ENCODE peak calls at places on chromosomes 12 and 14, in eight cellular contexts. A is PC-9, E is uterus, O is dorsolateral prefrontal cortex, Z is small intestine, T is A549, G is cardiac muscle cell, C is tibial artery. B is an unnamed sample.

GRCh38 chr12:96886998-96887677 is 19.9 kb upstream of the NEDD1 start:
- DNase-seq in A (no peak), Z (no peak), G (peak), C (no peak), E (peak), O (no peak), T (no peak), B (no peak)

GRCh38 chr14:51612449-51612848 is 39.3 kb upstream of the FRMD6 start:
- DNase-seq in Z (no peak), E (no peak), O (no peak), A (no peak), T (no peak), C (no peak), G (no peak), B (no peak)

GRCh38 chr12:102571889-102572288 is 91.5 kb upstream of the IGF1 start:
- DNase-seq in O (no peak), Z (no peak), E (no peak), T (no peak), A (no peak), G (no peak), C (no peak), B (no peak)

GRCh38 chr12:6038160-6038559 is 86.3 kb downstream of the VWF start:
- DNase-seq in O (peak), A (peak), Z (peak), C (no peak), E (no peak), T (peak), G (peak), B (peak)

GRCh38 chr12:31508436-31509150 is 82.3 kb downstream of the DENND5B start:
- DNase-seq in E (no peak), C (no peak), O (no peak), Z (no peak), A (no peak), T (no peak), G (no peak), B (no peak)

GRCh38 chr12:79933580-79934264 is 1.2 kb downstream of the PPP1R12A start:
- DNase-seq in E (no peak), T (no peak), A (no peak), G (peak), O (no peak), C (no peak), Z (peak), B (no peak)

GRCh38 chr14:72692678-72693077 is 201.2 kb downstream of the DPF3 start:
- DNase-seq in G (peak), T (no peak), A (no peak), C (no peak), O (no peak), E (no peak), Z (peak), B (no peak)

GRCh38 chr14:73273799-73274198 is 36.5 kb downstream of the PAPLN start:
- DNase-seq in G (no peak), T (no peak), C (no peak), E (no peak), O (no peak), A (no peak), Z (no peak), B (no peak)

GRCh38 chr14:75450381-75451276 is 22.8 kb downstream of the JDP2 start:
- DNase-seq in Z (peak), O (no peak), G (no peak), C (no peak), A (peak), T (no peak), E (peak), B (peak)

GRCh38 chr14:94129758-94130414 is 482 bp upstream of the IFI27L2 start:
- DNase-seq in O (no peak), C (no peak), A (no peak), Z (no peak), T (peak), E (peak), G (peak), B (no peak)

GRCh38 chr12:58918475-58918874 is 1.8 kb downstream of the LRIG3 start:
- DNase-seq in G (no peak), T (no peak), E (no peak), O (no peak), Z (peak), A (no peak), C (no peak), B (no peak)

GRCh38 chr12:15540469-15540872 is 218.2 kb downstream of the PTPRO start:
- DNase-seq in E (no peak), A (no peak), Z (no peak), C (no peak), T (no peak), G (no peak), O (no peak), B (no peak)

GRCh38 chr12:119669744-119670472 is 2.0 kb downstream of the PRKAB1 start:
- DNase-seq in C (no peak), E (no peak), A (peak), G (no peak), T (no peak), Z (peak), O (no peak), B (peak)

GRCh38 chr12:53344487-53344823 is 8.3 kb upstream of the SP7 start:
- DNase-seq in Z (no peak), E (no peak), A (no peak), G (no peak), T (no peak), C (no peak), O (peak), B (no peak)

GRCh38 chr12:2999265-2999841 is 40.2 kb downstream of the TEAD4 start:
- DNase-seq in Z (no peak), T (no peak), E (peak), O (no peak), G (peak), A (no peak), C (no peak), B (no peak)

GRCh38 chr12:124007810-124008570 is 35.0 kb downstream of the ZNF664 start:
- DNase-seq in E (no peak), A (no peak), G (no peak), Z (no peak), O (no peak), C (no peak), T (no peak), B (no peak)

GRCh38 chr14:96824283-96824682 is 27.1 kb downstream of the VRK1 start:
- DNase-seq in E (no peak), A (no peak), C (no peak), Z (no peak), G (no peak), O (no peak), T (no peak), B (no peak)

GRCh38 chr14:30298266-30298795 is 260.6 kb upstream of the G2E3 start:
- DNase-seq in A (no peak), T (no peak), C (no peak), O (no peak), Z (no peak), E (no peak), G (no peak), B (no peak)

GRCh38 chr12:97545804-97546203 is 83.2 kb downstream of the RMST start:
- DNase-seq in A (no peak), O (no peak), G (no peak), T (no peak), C (no peak), Z (no peak), E (no peak), B (no peak)

GRCh38 chr12:62882696-62883095 is 52.3 kb downstream of the PPM1H start:
- DNase-seq in A (no peak), E (no peak), G (no peak), O (no peak), C (no peak), T (no peak), Z (no peak), B (no peak)

GRCh38 chr14:74402264-74403251 is 23.5 kb downstream of the SYNDIG1L start:
- DNase-seq in A (no peak), Z (no peak), O (no peak), T (no peak), E (no peak), C (peak), G (peak), B (no peak)

GRCh38 chr14:92408186-92408585 is 85.2 kb downstream of the SLC24A4 start:
- DNase-seq in G (no peak), E (no peak), T (no peak), O (no peak), C (no peak), Z (no peak), A (peak), B (no peak)

GRCh38 chr14:21039585-21040369 is 2.4 kb upstream of the RNASE7 start:
- DNase-seq in G (peak), C (no peak), A (peak), E (peak), O (peak), T (peak), Z (peak), B (no peak)

GRCh38 chr12:63068857-63069442 is 82.1 kb downstream of the AVPR1A start:
- DNase-seq in E (peak), G (peak), Z (peak), C (no peak), A (peak), O (no peak), T (peak), B (no peak)

GRCh38 chr12:107884769-107885694 is 110.5 kb downstream of the ASCL4 start:
- DNase-seq in C (no peak), O (peak), E (no peak), Z (peak), T (peak), A (no peak), G (peak), B (no peak)

GRCh38 chr12:51793201-51793600 is 55.3 kb downstream of the FIGNL2 start:
- DNase-seq in G (no peak), C (no peak), T (no peak), Z (no peak), A (no peak), E (no peak), O (no peak), B (no peak)

GRCh38 chr14:68935761-68936209 is 43.3 kb downstream of the ACTN1 start:
- DNase-seq in O (no peak), E (peak), T (no peak), C (no peak), A (no peak), G (no peak), Z (no peak), B (no peak)
- H3K4me3 ChIP-seq in O (no peak), E (no peak), T (no peak), C (no peak), A (no peak), G (no peak), Z (no peak), B (no peak)

DNA sequence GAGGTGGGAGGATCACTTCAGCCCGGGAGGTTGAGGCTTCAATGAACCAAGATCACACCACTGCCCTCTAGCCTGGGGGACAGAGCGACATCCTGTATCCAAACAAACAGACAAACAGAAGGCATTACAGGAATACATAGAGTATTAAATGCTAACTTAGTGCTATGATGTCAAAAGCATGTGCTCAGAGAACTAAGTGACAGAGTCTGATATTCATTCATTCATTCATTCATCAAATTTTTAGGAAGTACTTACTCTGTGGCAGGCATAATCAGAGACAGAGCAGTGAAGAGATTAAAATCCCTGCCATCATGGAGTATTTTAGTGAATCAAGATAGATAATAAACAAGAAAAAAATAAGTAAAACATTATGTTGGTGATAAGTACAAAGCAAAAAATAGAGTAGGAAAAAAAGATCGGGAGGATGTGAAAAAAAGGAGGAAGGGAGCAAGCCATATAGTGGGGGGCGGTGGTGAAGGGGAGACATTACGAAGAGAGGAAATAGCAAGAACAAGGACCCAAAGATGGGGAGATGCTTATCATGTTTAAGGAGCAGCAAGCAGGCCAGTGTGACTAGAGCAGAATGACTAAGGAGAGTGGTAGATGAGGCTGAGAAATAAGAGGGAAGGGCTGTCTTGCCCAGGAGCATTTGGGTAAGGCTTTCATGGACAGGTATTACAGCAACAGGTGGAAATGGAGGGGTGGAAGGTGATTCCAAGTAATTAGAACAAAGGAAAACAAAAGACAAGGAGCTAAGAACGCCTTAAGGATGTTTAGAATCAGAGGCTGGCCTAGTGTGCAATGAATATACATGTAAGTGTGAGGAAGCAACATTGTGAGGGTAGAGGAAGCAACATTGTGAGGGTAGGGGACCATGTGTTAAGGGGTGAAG is 2.8 kb downstream of the MAP4K5 start:
- DNase-seq in O (no peak), A (no peak), Z (no peak), C (no peak), E (no peak), G (no peak), T (no peak), B (no peak)
- H3K4me3 ChIP-seq in O (peak), A (peak), Z (no peak), C (no peak), E (no peak), G (no peak), T (no peak), B (peak)

GRCh38 chr14:103043257-103043893 is 14.0 kb downstream of the CDC42BPB start:
- DNase-seq in E (no peak), O (no peak), Z (no peak), G (no peak), A (no peak), T (no peak), C (no peak), B (no peak)

GRCh38 chr14:103050935-103051334 is 6.4 kb downstream of the CDC42BPB start:
- DNase-seq in Z (no peak), E (no peak), G (no peak), O (no peak), C (no peak), T (no peak), A (no peak), B (no peak)

GRCh38 chr14:103041464-103041863 is 15.9 kb downstream of the CDC42BPB start:
- DNase-seq in C (no peak), A (no peak), T (no peak), G (no peak), O (no peak), Z (no peak), E (no peak), B (no peak)

GRCh38 chr14:103045387-103045869 is 11.9 kb downstream of the CDC42BPB start:
- DNase-seq in C (no peak), G (peak), O (no peak), T (no peak), Z (no peak), A (no peak), E (no peak), B (no peak)
- H3K4me3 ChIP-seq in C (no peak), G (no peak), O (no peak), T (no peak), Z (no peak), A (no peak), E (no peak), B (no peak)

GRCh38 chr12:132399092-132400010 is 70.0 kb upstream of the GALNT9 start:
- DNase-seq in A (no peak), T (no peak), Z (no peak), C (no peak), E (no peak), G (no peak), O (no peak), B (no peak)

GRCh38 chr12:132398386-132398991 is 69.1 kb upstream of the GALNT9 start:
- DNase-seq in O (no peak), C (peak), E (no peak), G (no peak), T (no peak), A (no peak), Z (no peak), B (no peak)

GRCh38 chr12:132397934-132398385 is 68.6 kb upstream of the GALNT9 start:
- DNase-seq in C (no peak), A (no peak), G (no peak), Z (no peak), O (no peak), T (no peak), E (no peak), B (no peak)

GRCh38 chr12:132401982-132402381 is 72.6 kb upstream of the GALNT9 start:
- DNase-seq in A (no peak), T (no peak), Z (no peak), E (no peak), G (no peak), O (no peak), C (no peak), B (no peak)

GRCh38 chr12:132400011-132400641 is 70.7 kb upstream of the GALNT9 start:
- DNase-seq in G (no peak), C (no peak), Z (no peak), E (no peak), O (no peak), T (no peak), A (no peak), B (no peak)
- H3K4me3 ChIP-seq in G (no peak), C (no peak), Z (no peak), E (no peak), O (no peak), T (no peak), A (no peak), B (no peak)